ENCODE peak calls at places on chromosome 13, in ten cellular contexts. B is fibroblast of lung, M is body of pancreas, C is right atrium auricular region, D is breast epithelium, V is pancreas, P is neural progenitor cell, Y is HCT116, S is RWPE2, G is endothelial cell of umbilical vein. O is an unnamed sample.

GRCh38 chr13:95676100-95676774 is 702 bp upstream of the DNAJC3 start:
- DNase-seq in B (peak), C (no peak), D (no peak), P (no peak), S (no peak), V (peak), M (peak), Y (peak), G (peak), O (no peak)

GRCh38 chr13:112204881-112205327 is 138.0 kb downstream of the SOX1 start:
- DNase-seq in G (no peak), D (no peak), Y (no peak), V (peak), B (no peak), S (no peak), C (no peak), M (peak), P (peak), O (no peak)

GRCh38 chr13:80727321-80727975 is 386.5 kb upstream of the SPRY2 start:
- DNase-seq in P (no peak), S (no peak), B (no peak), G (no peak), Y (no peak), D (no peak), V (no peak), M (no peak), C (no peak), O (no peak)

GRCh38 chr13:31008400-31009115 is 76.1 kb downstream of the TEX26 start:
- DNase-seq in M (no peak), C (no peak), B (no peak), V (no peak), G (no peak), P (no peak), Y (no peak), S (no peak), D (no peak), O (no peak)

GRCh38 chr13:79392882-79393563 is 13.0 kb downstream of the RBM26 start:
- DNase-seq in P (no peak), D (no peak), C (no peak), Y (no peak), S (no peak), G (peak), V (no peak), M (no peak), B (peak), O (no peak)

GRCh38 chr13:47858678-47859050 is 142.4 kb downstream of the SUCLA2 start:
- DNase-seq in P (no peak), M (no peak), S (no peak), D (no peak), Y (no peak), C (no peak), G (no peak), B (peak), V (no peak), O (peak)

GRCh38 chr13:40407567-40407966 is 258.9 kb downstream of the FOXO1 start:
- DNase-seq in V (no peak), B (no peak), Y (no peak), M (no peak), P (no peak), G (no peak), S (no peak), D (no peak), C (no peak), O (no peak)

GRCh38 chr13:113935081-113935511 is 38.8 kb downstream of the C13orf46 start:
- DNase-seq in D (no peak), B (no peak), S (peak), Y (no peak), P (peak), V (no peak), C (no peak), G (no peak), M (no peak), O (no peak)

GRCh38 chr13:94470126-94470525 is 9.4 kb downstream of the DCT start:
- DNase-seq in V (no peak), M (no peak), P (no peak), Y (no peak), S (no peak), B (no peak), D (no peak), G (no peak), C (no peak), O (no peak)

GRCh38 chr13:79445968-79446645 is 34.8 kb upstream of the NDFIP2 start:
- DNase-seq in M (no peak), P (peak), C (no peak), D (no peak), G (no peak), S (no peak), V (no peak), Y (no peak), B (no peak), O (no peak)

GRCh38 chr13:113418722-113419049 is 34.6 kb downstream of the ADPRHL1 start:
- DNase-seq in G (no peak), B (no peak), C (no peak), S (no peak), D (no peak), M (no peak), P (no peak), Y (no peak), V (no peak), O (no peak)

GRCh38 chr13:85638815-85639393 is 160.3 kb downstream of the SLITRK6 start:
- DNase-seq in Y (no peak), V (no peak), D (no peak), M (no peak), B (no peak), S (no peak), C (no peak), P (no peak), G (no peak), O (no peak)

GRCh38 chr13:75581874-75582640 is 32.5 kb downstream of the UCHL3 start:
- DNase-seq in V (no peak), P (no peak), M (no peak), C (no peak), D (no peak), G (no peak), Y (no peak), S (no peak), B (peak), O (no peak)

GRCh38 chr13:26095338-26095737 is 43.5 kb upstream of the SHISA2 start:
- DNase-seq in S (no peak), G (no peak), C (no peak), V (no peak), M (no peak), D (no peak), B (no peak), P (no peak), Y (no peak), O (no peak)
- TF ChIP-seq CTCF in S (peak), G (no peak), C (no peak), V (no peak), M (no peak), D (no peak), B (no peak), P (peak), Y (no peak), O (no peak)

GRCh38 chr13:21318891-21319532 is 140.1 kb downstream of the ZDHHC20 start:
- DNase-seq in C (no peak), B (no peak), P (no peak), S (no peak), Y (no peak), G (peak), V (no peak), M (no peak), D (no peak), O (no peak)
- H3K4me3 ChIP-seq in C (peak), B (no peak), P (no peak), S (no peak), Y (no peak), G (peak), V (no peak), M (no peak), D (peak), O (no peak)

DNA sequence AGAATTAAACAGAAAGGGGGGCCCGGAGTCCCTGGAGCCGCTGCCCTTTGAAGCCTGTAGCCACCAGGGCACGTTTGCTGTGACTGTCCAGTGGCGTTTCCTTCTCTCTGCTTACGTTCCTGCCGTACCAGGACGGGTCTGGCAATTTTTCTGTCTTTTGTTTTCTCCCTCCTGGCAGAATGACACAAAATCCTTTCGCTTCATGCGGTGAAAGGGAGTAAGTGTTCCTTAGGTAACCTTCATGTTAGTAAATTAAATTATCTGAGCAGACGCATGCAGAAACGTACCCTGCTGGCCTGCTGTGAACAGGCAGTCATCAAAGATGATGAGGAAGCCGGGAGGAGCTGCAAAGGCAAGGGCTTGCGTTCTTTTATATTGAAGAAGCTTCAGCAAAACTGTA is 299.3 kb upstream of the ARGLU1 start:
- DNase-seq in M (no peak), S (no peak), Y (no peak), C (no peak), V (no peak), G (peak), B (peak), P (peak), D (no peak), O (no peak)
- TF ChIP-seq CTCF in M (peak), S (no peak), Y (no peak), C (no peak), V (no peak), G (peak), B (peak), P (no peak), D (no peak), O (no peak)

GRCh38 chr13:46185634-46186033 is 3.7 kb upstream of the LCP1 start:
- DNase-seq in D (no peak), G (no peak), P (no peak), C (no peak), M (no peak), Y (no peak), B (no peak), S (no peak), V (no peak), O (no peak)

GRCh38 chr13:46182491-46182877 is 507 bp upstream of the LCP1 start:
- DNase-seq in Y (no peak), D (no peak), V (no peak), S (no peak), M (no peak), C (no peak), B (no peak), P (no peak), G (no peak), O (no peak)

GRCh38 chr13:46181799-46182490 is at the start of gene LCP1:
- DNase-seq in P (no peak), D (no peak), G (no peak), M (no peak), V (no peak), Y (no peak), S (no peak), C (no peak), B (no peak), O (no peak)

GRCh38 chr13:46183018-46183940 is 1.3 kb upstream of the LCP1 start:
- DNase-seq in S (no peak), V (no peak), C (no peak), Y (no peak), P (no peak), M (no peak), D (no peak), B (no peak), G (no peak), O (no peak)

DNA sequence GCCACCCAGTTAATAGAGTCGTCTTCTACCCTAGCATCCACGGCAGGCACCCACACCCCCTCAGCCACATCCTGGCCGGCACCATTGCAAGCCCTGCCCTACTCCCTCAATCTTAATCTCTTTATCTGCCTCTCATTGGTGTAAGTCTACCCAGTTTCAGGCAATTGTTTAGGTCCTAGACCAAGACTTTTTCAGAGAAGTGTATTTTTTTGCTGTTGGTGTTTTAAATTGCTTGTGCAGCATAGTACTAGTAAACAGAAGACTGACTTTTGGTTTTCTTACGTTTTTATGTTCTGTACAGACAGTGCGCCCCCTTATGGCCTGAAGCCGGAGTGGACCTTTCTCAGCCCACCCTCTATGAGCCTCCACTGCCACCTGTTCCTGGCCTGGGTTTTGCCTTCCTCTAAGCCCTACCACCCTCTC is 2.3 kb upstream of the LCP1 start:
- DNase-seq in S (no peak), P (peak), C (no peak), D (no peak), Y (peak), M (peak), G (peak), B (no peak), V (no peak), O (no peak)
- H3K4me3 ChIP-seq in S (no peak), P (no peak), C (no peak), D (no peak), Y (peak), M (no peak), G (no peak), B (no peak), V (no peak), O (no peak)

DNA sequence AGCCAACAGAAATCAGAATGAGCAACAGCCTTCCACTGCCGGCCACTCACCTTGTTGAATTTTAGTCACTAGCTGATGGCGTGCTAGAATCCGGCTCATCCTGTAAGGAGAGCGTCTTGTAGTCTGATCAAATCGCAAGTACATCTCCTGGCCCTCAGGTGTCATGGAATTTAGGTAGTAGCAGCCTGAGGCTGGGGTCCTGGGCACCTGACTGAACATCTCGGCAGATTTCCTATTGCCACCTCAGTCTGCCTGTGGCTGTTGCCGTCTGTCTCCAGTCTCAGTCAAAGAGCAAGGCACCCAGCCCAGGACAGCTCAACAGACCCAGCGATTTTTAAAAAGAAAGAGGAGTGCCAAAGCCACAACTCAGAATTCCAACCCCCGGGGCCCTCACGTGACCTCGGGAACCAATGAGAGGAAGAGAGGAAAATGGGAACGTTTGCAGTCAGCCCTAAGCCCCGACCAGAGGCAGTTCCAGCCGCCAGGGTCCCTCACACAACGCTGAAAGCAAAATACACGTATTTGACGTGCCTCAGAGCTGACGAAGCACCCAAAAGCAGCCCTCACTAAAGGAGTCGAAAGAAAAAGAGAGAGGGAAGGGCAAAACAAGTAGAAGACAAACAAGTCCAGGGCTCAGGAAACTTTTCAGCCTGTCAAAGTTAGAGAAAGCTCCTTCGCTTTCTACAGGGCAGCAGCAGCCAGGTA is at the start of gene STARD13:
- DNase-seq in P (peak), S (peak), G (peak), M (peak), B (peak), Y (peak), C (peak), D (peak), V (peak), O (peak)
- TF ChIP-seq CTCF in P (peak), S (peak), G (peak), M (peak), B (peak), Y (no peak), C (no peak), D (peak), V (no peak), O (peak)

DNA sequence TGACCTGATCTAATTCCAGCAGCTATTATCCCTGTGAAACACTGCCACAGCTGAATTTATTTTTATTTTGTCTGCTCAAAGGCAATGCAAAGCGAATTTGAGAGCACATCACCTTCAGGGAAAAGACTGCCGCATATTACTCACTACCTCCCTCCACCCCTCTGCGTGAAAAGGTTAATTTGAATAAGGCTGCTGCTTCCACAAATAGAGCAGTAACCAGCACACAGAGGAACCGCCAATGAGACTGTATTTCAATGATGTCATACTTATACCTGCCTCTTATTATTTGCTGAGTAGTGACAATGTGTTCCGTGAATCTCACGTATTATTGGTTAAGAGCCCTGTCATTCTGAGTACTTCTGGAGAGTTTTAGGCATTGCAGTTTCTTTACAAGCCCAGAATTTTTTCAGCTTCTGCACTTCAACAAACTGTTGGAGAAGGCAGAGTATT is 156.1 kb upstream of the KLF12 start:
- DNase-seq in G (peak), Y (peak), S (peak), C (no peak), M (no peak), V (no peak), D (no peak), B (peak), P (peak), O (no peak)
- H3K4me3 ChIP-seq in G (no peak), Y (no peak), S (no peak), C (no peak), M (no peak), V (no peak), D (peak), B (no peak), P (no peak), O (no peak)

DNA sequence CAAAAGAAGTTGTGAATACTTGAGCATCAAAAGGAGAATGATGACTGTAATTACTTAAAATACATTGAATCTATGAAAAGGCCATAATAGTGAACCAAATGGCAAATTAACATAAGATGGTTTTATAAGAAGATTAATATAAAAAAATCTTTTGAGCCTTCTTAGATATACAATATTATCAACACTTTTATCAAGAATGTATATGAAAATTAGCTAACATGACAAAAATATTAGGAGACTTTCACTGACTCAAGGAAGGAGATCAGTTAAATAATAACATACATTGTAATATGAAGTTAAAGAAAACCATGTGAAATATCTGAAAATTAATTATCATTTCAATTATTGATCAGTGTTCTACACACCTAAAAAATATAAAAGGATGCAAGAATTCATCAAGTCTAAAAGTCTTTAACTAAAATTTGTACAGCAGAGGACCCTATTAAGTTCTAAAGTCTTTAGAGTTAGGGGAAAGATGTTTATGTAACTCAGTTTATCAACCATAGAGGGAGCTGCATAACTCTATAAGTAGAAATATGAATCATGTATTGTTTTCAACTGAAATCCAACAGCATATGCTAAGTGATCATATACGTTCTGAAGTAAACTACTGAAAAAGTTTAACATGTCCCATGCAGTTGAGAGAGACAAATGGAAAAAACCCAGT is 756.1 kb upstream of the MIR17HG start:
- DNase-seq in C (no peak), V (no peak), G (no peak), S (no peak), B (no peak), M (no peak), D (no peak), Y (no peak), P (no peak), O (no peak)
- TF ChIP-seq CTCF in C (no peak), V (no peak), G (no peak), S (no peak), B (no peak), M (no peak), D (no peak), Y (no peak), P (no peak), O (no peak)

GRCh38 chr13:53201454-53202225 is 173.0 kb downstream of the OLFM4 start:
- DNase-seq in S (peak), D (no peak), B (no peak), P (peak), G (no peak), V (peak), C (no peak), M (peak), Y (no peak), O (no peak)
- H3K4me3 ChIP-seq in S (no peak), D (peak), B (no peak), P (peak), G (no peak), V (peak), C (no peak), M (no peak), Y (no peak), O (no peak)

DNA sequence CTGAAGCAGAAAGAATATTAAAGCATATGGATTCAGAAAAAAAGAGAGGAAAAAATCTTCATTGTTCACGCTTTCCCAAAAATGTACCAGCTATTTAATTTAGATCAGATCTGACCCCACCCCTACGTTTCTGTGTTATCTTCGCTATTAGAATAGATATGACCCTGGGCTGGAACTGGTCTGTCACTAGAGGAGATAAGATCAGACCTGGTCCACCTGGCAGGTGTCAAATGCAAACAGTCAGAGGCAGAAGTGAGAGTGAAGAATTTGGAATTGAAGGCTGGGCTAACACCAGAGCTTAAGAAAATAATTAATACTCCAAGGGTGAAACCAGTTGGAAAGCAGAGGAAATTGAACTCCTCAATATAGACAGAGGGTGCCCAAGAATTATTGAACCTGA is 30.0 kb upstream of the MBNL2 start:
- DNase-seq in M (no peak), G (no peak), S (no peak), B (no peak), V (no peak), P (no peak), D (no peak), C (no peak), Y (no peak), O (no peak)
- TF ChIP-seq CTCF in M (no peak), G (no peak), S (no peak), B (no peak), V (no peak), P (no peak), D (no peak), C (no peak), Y (no peak), O (no peak)

O was measured in AG04449.